ENCODE peak calls at places on chromosome 13, in seven cellular contexts. H is IMR-90, L is A549, M is HepG2, S is GM12878, A is HCT116, D is K562. C is an unnamed sample.
A peak's percentile ranks its signal among the peaks of the same experiment; 100 is the strongest.

GRCh38 chr13:84446972-84447700 is 564.9 kb upstream of the SLITRK1 start:
- DNase-seq in H (no peak), L (no peak), M (no peak), S (no peak), A (no peak), D (no peak), C (no peak)

GRCh38 chr13:45178349-45179142 is 22.3 kb downstream of the KCTD4 start:
- DNase-seq in H (peak; percentile 93), L (peak; percentile 24), M (peak; percentile 53), S (no peak), A (no peak), D (no peak), C (no peak)

GRCh38 chr13:47334173-47334572 is 437.3 kb upstream of the HTR2A start:
- DNase-seq in H (peak; percentile 93), L (no peak), M (no peak), S (no peak), A (no peak), D (no peak), C (no peak)

GRCh38 chr13:75372517-75372916 is 109.5 kb downstream of the TBC1D4 start:
- DNase-seq in H (peak; percentile 62), L (peak; percentile 41), M (peak; percentile 44), S (no peak), A (no peak), D (peak; percentile 21), C (no peak)

GRCh38 chr13:98746968-98747367 is 5.5 kb downstream of the SLC15A1 start:
- DNase-seq in H (no peak), L (peak; percentile 37), M (peak; percentile 60), S (no peak), A (no peak), D (no peak), C (no peak)

GRCh38 chr13:60974296-60974695 is 441.4 kb downstream of the PCDH20 start:
- DNase-seq in H (no peak), L (no peak), M (no peak), S (no peak), A (no peak), D (no peak), C (no peak)

GRCh38 chr13:41668130-41668757 is 210.9 kb downstream of the RGCC start:
- DNase-seq in H (peak; percentile 95), L (peak; percentile 90), M (peak; percentile 96), S (peak; percentile 60), A (peak; percentile 86), D (peak; percentile 28), C (no peak)

GRCh38 chr13:79442221-79442620 is 36.2 kb upstream of the RBM26 start:
- DNase-seq in H (no peak), L (no peak), M (no peak), S (no peak), A (no peak), D (no peak), C (no peak)

GRCh38 chr13:109794095-109794494 is 7.7 kb upstream of the IRS2 start:
- DNase-seq in H (no peak), L (no peak), M (no peak), S (no peak), A (no peak), D (no peak), C (no peak)

GRCh38 chr13:100673376-100673830 is 1.2 kb downstream of the TMTC4 start:
- DNase-seq in H (no peak), L (no peak), M (no peak), S (no peak), A (no peak), D (no peak), C (peak; percentile 54)

GRCh38 chr13:111177081-111177711 is 62.1 kb downstream of the ARHGEF7 start:
- DNase-seq in H (peak; percentile 68), L (no peak), M (no peak), S (no peak), A (no peak), D (no peak), C (no peak)
- TF ChIP-seq CEBPB in H (no peak), L (no peak), M (no peak), S (no peak), A (no peak), D (no peak), C (no peak)

GRCh38 chr13:71629167-71629566 is 237.8 kb downstream of the DACH1 start:
- DNase-seq in H (no peak), L (no peak), M (no peak), S (no peak), A (no peak), D (no peak), C (no peak)

GRCh38 chr13:71632721-71633120 is 234.3 kb downstream of the DACH1 start:
- DNase-seq in H (no peak), L (no peak), M (no peak), S (no peak), A (no peak), D (no peak), C (no peak)

GRCh38 chr13:71638728-71639127 is 228.3 kb downstream of the DACH1 start:
- DNase-seq in H (no peak), L (no peak), M (no peak), S (no peak), A (no peak), D (no peak), C (no peak)

DNA sequence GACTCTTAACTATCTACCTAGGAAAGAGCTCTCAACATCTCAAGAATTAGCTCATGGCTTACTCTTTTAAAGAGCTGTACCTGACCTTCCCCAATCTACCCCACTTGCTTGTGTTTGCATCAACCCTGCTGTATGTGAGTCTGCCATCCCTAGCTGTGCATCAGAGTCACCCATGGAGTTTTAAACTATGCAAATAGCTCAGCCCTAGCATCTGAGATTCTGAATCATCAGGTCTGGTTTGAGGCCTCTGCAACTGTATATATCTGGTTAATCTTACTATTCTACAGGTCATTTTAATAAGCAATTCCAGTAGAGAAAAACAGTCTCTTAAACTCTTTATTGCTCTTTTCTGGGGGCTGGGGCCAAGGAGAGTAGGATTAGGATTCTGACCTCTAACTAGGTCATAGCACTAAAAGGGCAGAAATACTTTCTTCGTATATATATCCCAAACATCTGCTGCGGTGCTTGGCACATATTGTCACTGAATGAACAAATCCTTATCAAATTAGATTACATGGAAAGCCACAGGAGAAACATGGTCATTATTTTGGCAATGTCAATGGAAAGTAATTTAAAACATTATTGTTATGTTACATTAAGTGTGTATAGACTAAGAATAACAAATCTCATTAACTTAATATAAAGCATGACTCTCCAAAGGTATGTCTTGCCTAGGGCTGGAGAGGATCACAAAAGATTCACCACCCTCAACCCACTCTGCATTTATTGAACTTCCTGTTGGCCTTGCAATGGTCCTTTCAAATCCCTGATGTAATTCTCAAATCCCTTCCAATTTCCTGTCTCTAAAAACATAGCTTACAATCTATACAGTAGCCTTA is 232.2 kb downstream of the DACH1 start:
- DNase-seq in H (peak; percentile 60), L (no peak), M (no peak), S (no peak), A (no peak), D (no peak), C (no peak)
- TF ChIP-seq CEBPB in H (no peak), L (no peak), M (no peak), S (no peak), A (no peak), D (no peak), C (no peak)

GRCh38 chr13:29654807-29655547 is 59.5 kb upstream of the SLC7A1 start:
- DNase-seq in H (peak; percentile 86), L (no peak), M (no peak), S (no peak), A (no peak), D (no peak), C (no peak)

GRCh38 chr13:29648760-29649159 is 53.3 kb upstream of the SLC7A1 start:
- DNase-seq in H (no peak), L (no peak), M (no peak), S (no peak), A (no peak), D (no peak), C (no peak)

DNA sequence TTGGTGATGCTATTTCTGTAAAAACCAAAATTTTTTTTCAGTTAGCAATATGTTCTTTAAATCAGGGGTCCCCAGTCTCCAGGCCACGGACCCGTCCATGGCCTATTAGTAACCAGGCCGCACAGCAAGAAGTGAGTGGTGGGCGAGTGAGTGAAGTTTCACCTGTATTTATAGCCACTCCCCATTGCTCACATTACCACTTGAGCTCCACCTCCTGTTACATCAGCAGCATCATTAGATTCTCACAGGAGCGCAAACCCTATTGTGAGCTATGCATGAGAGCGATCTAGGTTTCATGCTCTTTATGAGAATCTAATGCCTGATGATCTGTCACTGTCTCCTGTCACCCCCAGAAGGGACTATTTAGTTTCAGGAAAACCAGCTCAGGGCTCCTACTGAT is 58.9 kb upstream of the SLC7A1 start:
- DNase-seq in H (no peak), L (no peak), M (no peak), S (no peak), A (no peak), D (no peak), C (no peak)
- TF ChIP-seq CEBPB in H (no peak), L (no peak), M (no peak), S (no peak), A (no peak), D (no peak), C (no peak)

GRCh38 chr13:113843063-113843654 is 20.7 kb downstream of the GAS6 start:
- DNase-seq in H (no peak), L (no peak), M (no peak), S (no peak), A (no peak), D (no peak), C (no peak)
- TF ChIP-seq CEBPB in H (no peak), L (no peak), M (no peak), S (no peak), A (no peak), D (no peak), C (no peak)

GRCh38 chr13:21673592-21674270 is 2.9 kb downstream of the FGF9 start:
- DNase-seq in H (peak; percentile 36), L (peak; percentile 39), M (no peak), S (no peak), A (no peak), D (peak; percentile 35), C (no peak)
- TF ChIP-seq CEBPB in H (no peak), L (no peak), M (no peak), S (no peak), A (no peak), D (no peak), C (no peak)

GRCh38 chr13:97191143-97191542 is 31.0 kb upstream of the MBNL2 start:
- DNase-seq in H (no peak), L (no peak), M (no peak), S (no peak), A (no peak), D (peak; percentile 31), C (no peak)

GRCh38 chr13:97185751-97186150 is 36.4 kb upstream of the MBNL2 start:
- DNase-seq in H (no peak), L (no peak), M (no peak), S (no peak), A (no peak), D (no peak), C (no peak)

GRCh38 chr13:97189943-97190342 is 32.2 kb upstream of the MBNL2 start:
- DNase-seq in H (no peak), L (no peak), M (no peak), S (no peak), A (no peak), D (no peak), C (no peak)

GRCh38 chr13:97185291-97185690 is 36.8 kb upstream of the MBNL2 start:
- DNase-seq in H (no peak), L (no peak), M (no peak), S (no peak), A (no peak), D (no peak), C (no peak)

DNA sequence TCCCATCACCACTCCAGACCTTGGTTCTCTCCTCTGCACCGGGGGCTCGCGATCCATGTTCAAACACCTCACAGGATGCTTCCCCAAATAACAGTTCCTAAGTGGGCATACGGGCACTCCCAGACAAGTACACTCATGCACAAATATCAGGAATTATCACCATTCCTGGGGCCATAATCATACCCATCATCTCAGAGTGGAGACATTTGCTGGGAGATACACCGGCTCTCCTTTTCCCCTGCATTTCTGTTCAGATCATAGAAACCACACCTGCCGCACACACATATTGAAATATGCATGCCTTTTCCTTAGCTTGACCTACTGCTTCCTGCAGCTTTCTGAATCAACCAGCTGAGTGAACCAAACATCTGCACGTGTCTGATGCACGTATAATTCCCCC is 33.9 kb upstream of the MBNL2 start:
- DNase-seq in H (no peak), L (no peak), M (no peak), S (no peak), A (no peak), D (no peak), C (no peak)
- TF ChIP-seq CEBPB in H (no peak), L (no peak), M (no peak), S (no peak), A (no peak), D (no peak), C (no peak)

C was measured in H1.